ENCODE peak calls at places on chromosomes 11 and 22, in ten cellular contexts. D is cerebellar cortex; Y is ACHN; P is HAP-1; W is lower leg skin; Q is heart right ventricle; U is GM12865; M is HEK293T; H is uterus; O is natural killer cell treated with Interleukin-12 subunit alpha and Interleukin-12 subunit beta and Interleukin-15 and Interleukin-18, amount 100 ng/mL, for 72 hours. R is an unnamed sample.

GRCh38 chr11:109073032-109073822 is 348.8 kb upstream of the C11orf87 start:
- DNase-seq in D (no peak), Y (no peak), P (no peak), W (no peak), Q (no peak), U (no peak), M (no peak), H (no peak), O (no peak), R (no peak)

GRCh38 chr22:30140414-30140813 is 60.1 kb downstream of the HORMAD2 start:
- DNase-seq in D (no peak), Y (no peak), P (no peak), W (no peak), Q (no peak), U (no peak), M (no peak), H (no peak), O (no peak), R (no peak)

GRCh38 chr11:62770778-62771143 is 435 bp upstream of the TAF6L start:
- DNase-seq in D (no peak), Y (no peak), P (peak), W (no peak), Q (no peak), U (peak), M (no peak), H (peak), O (peak), R (peak)

GRCh38 chr22:49855491-49855911 is 1.9 kb downstream of the ZBED4 start:
- DNase-seq in D (no peak), Y (no peak), P (no peak), W (no peak), Q (no peak), U (peak), M (no peak), H (no peak), O (no peak), R (no peak)

GRCh38 chr11:3745161-3745560 is 52.2 kb downstream of the NUP98 start:
- DNase-seq in D (no peak), Y (no peak), P (no peak), W (no peak), Q (no peak), U (no peak), M (no peak), H (no peak), O (no peak), R (no peak)

GRCh38 chr11:17752144-17752543 is 17.6 kb downstream of the KCNC1 start:
- DNase-seq in D (no peak), Y (no peak), P (no peak), W (no peak), Q (peak), U (no peak), M (no peak), H (no peak), O (no peak), R (no peak)

GRCh38 chr11:130023204-130023603 is 20.6 kb upstream of the PRDM10 start:
- DNase-seq in D (no peak), Y (peak), P (no peak), W (no peak), Q (no peak), U (peak), M (no peak), H (no peak), O (no peak), R (no peak)

GRCh38 chr11:16356057-16356750 is at the start of gene SOX6:
- DNase-seq in D (no peak), Y (no peak), P (peak), W (no peak), Q (no peak), U (no peak), M (no peak), H (no peak), O (no peak), R (no peak)

GRCh38 chr22:40310771-40311120 is 35.6 kb upstream of the ADSL start:
- DNase-seq in D (peak), Y (no peak), P (no peak), W (no peak), Q (no peak), U (no peak), M (no peak), H (no peak), O (no peak), R (no peak)

GRCh38 chr11:80349986-80350385 is 909.2 kb upstream of the TENM4 start:
- DNase-seq in D (no peak), Y (no peak), P (no peak), W (no peak), Q (no peak), U (no peak), M (no peak), H (no peak), O (no peak), R (no peak)

GRCh38 chr22:30694171-30694637 is 470 bp upstream of the OSBP2 start:
- DNase-seq in D (peak), Y (peak), P (peak), W (peak), Q (peak), U (peak), M (peak), H (peak), O (no peak), R (peak)

GRCh38 chr11:75549370-75549958 is 12.6 kb upstream of the SERPINH1 start:
- DNase-seq in D (no peak), Y (no peak), P (no peak), W (no peak), Q (no peak), U (no peak), M (no peak), H (no peak), O (no peak), R (no peak)

GRCh38 chr22:43886231-43886630 is 5.6 kb downstream of the PNPLA5 start:
- DNase-seq in D (no peak), Y (no peak), P (no peak), W (no peak), Q (no peak), U (no peak), M (no peak), H (no peak), O (no peak), R (no peak)

GRCh38 chr11:60831501-60832079 is 10.3 kb upstream of the CCDC86 start:
- DNase-seq in D (no peak), Y (peak), P (no peak), W (no peak), Q (no peak), U (peak), M (no peak), H (no peak), O (no peak), R (peak)

GRCh38 chr22:46025225-46025972 is 48.4 kb upstream of the WNT7B start:
- DNase-seq in D (no peak), Y (no peak), P (no peak), W (no peak), Q (no peak), U (no peak), M (no peak), H (peak), O (no peak), R (no peak)

GRCh38 chr11:64876835-64877341 is 1.5 kb downstream of the EHD1 start:
- DNase-seq in D (no peak), Y (peak), P (peak), W (peak), Q (no peak), U (no peak), M (no peak), H (no peak), O (no peak), R (no peak)

GRCh38 chr22:48276933-48277867 is 1514.8 kb downstream of the TBC1D22A start:
- DNase-seq in D (no peak), Y (no peak), P (no peak), W (peak), Q (no peak), U (no peak), M (no peak), H (no peak), O (no peak), R (no peak)

GRCh38 chr22:29702931-29703594 is 16.7 kb upstream of the CABP7 start:
- DNase-seq in D (no peak), Y (no peak), P (no peak), W (no peak), Q (peak), U (peak), M (no peak), H (no peak), O (no peak), R (peak)

GRCh38 chr22:32206774-32207758 is 2.2 kb upstream of the RFPL2 start:
- DNase-seq in D (peak), Y (peak), P (peak), W (no peak), Q (no peak), U (peak), M (peak), H (no peak), O (no peak), R (peak)

GRCh38 chr11:120254788-120255518 is 15.0 kb downstream of the POU2F3 start:
- DNase-seq in D (no peak), Y (no peak), P (peak), W (no peak), Q (no peak), U (peak), M (no peak), H (no peak), O (no peak), R (no peak)

GRCh38 chr11:77345621-77346020 is 44.1 kb upstream of the GDPD4 start:
- DNase-seq in D (no peak), Y (no peak), P (no peak), W (no peak), Q (no peak), U (no peak), M (no peak), H (no peak), O (no peak), R (no peak)

GRCh38 chr11:47442514-47442913 is 6.4 kb downstream of the RAPSN start:
- DNase-seq in D (peak), Y (no peak), P (no peak), W (no peak), Q (peak), U (no peak), M (no peak), H (no peak), O (no peak), R (no peak)

GRCh38 chr11:68053117-68053516 is 14.3 kb downstream of the TCIRG1 start:
- DNase-seq in D (no peak), Y (no peak), P (no peak), W (no peak), Q (no peak), U (no peak), M (no peak), H (no peak), O (no peak), R (no peak)

GRCh38 chr11:92415246-92415645 is 190.6 kb downstream of the FAT3 start:
- DNase-seq in D (peak), Y (no peak), P (no peak), W (no peak), Q (no peak), U (no peak), M (no peak), H (no peak), O (no peak), R (no peak)

GRCh38 chr22:45067731-45068130 is 57.9 kb upstream of the PHF21B start:
- DNase-seq in D (no peak), Y (no peak), P (no peak), W (no peak), Q (no peak), U (no peak), M (no peak), H (no peak), O (no peak), R (no peak)

GRCh38 chr11:57144531-57145320 is 37.0 kb upstream of the LRRC55 start:
- DNase-seq in D (no peak), Y (no peak), P (no peak), W (no peak), Q (no peak), U (no peak), M (no peak), H (no peak), O (no peak), R (no peak)